ENCODE peak calls at places on chromosome 13, in nine cellular contexts. C is neural crest cell; H is fibroblast of pulmonary artery; N is retina; D is neural progenitor cell; Z is NCI-H510A treated with DMSO at 0.1 percent for 48 hours; J is iPS-NIHi11; W is stimulated activated CD4-positive, alpha-beta T cell treated with anti-CD3 and anti-CD28 coated beads, Interleukin-15, amount 100 ng/mL, for 48 hours; V is bronchial epithelial cell. E is an unnamed sample.

GRCh38 chr13:106401081-106401480 is 134.4 kb downstream of the EFNB2 start:
- DNase-seq in N (no peak), D (no peak), C (no peak), Z (no peak), J (no peak), H (peak), V (no peak), W (no peak), E (no peak)

GRCh38 chr13:111292710-111293485 is 27.5 kb upstream of the TEX29 start:
- DNase-seq in C (no peak), V (no peak), N (no peak), D (no peak), J (no peak), W (no peak), Z (no peak), H (no peak), E (no peak)

GRCh38 chr13:54614729-54615128 is 1586.1 kb downstream of the OLFM4 start:
- DNase-seq in D (peak), C (no peak), V (no peak), N (peak), W (no peak), Z (no peak), H (no peak), J (no peak), E (peak)

GRCh38 chr13:110506859-110507566 is 54.5 kb downstream of the RAB20 start:
- DNase-seq in D (no peak), Z (peak), C (no peak), N (no peak), V (peak), W (no peak), H (peak), J (no peak), E (no peak)

GRCh38 chr13:50277127-50277526 is 261.9 kb downstream of the KCNRG start:
- DNase-seq in C (no peak), V (peak), H (no peak), N (no peak), J (no peak), W (no peak), Z (no peak), D (no peak), E (no peak)

GRCh38 chr13:99470027-99470426 is 31.2 kb upstream of the TM9SF2 start:
- DNase-seq in J (no peak), D (no peak), Z (no peak), C (no peak), V (no peak), N (no peak), H (no peak), W (no peak), E (no peak)

GRCh38 chr13:112688560-112689497 is 1.0 kb upstream of the ATP11A start:
- DNase-seq in Z (no peak), H (peak), D (peak), V (no peak), W (peak), J (peak), C (no peak), N (no peak), E (no peak)

GRCh38 chr13:29527511-29527910 is 68.0 kb downstream of the SLC7A1 start:
- DNase-seq in C (peak), N (no peak), W (no peak), J (no peak), Z (no peak), V (no peak), D (no peak), H (no peak), E (no peak)

GRCh38 chr13:40780822-40781401 is 8.5 kb upstream of the SLC25A15 start:
- DNase-seq in N (no peak), W (no peak), D (no peak), Z (no peak), V (peak), C (no peak), H (peak), J (peak), E (no peak)

GRCh38 chr13:113084943-113085540 is 20.5 kb upstream of the F7 start:
- DNase-seq in D (no peak), H (no peak), V (no peak), Z (no peak), W (no peak), J (no peak), N (no peak), C (no peak), E (no peak)

GRCh38 chr13:51453959-51454703 is 1.3 kb upstream of the INTS6 start:
- DNase-seq in D (peak), N (no peak), Z (peak), H (peak), V (peak), C (no peak), J (peak), W (peak), E (peak)

GRCh38 chr13:45994752-45995151 is 57.8 kb downstream of the ZC3H13 start:
- DNase-seq in W (no peak), H (no peak), D (no peak), J (no peak), C (no peak), Z (no peak), N (no peak), V (no peak), E (no peak)

GRCh38 chr13:50460366-50460765 is 383.1 kb downstream of the DLEU7 start:
- DNase-seq in N (no peak), Z (no peak), W (no peak), H (no peak), V (no peak), J (no peak), D (no peak), C (no peak), E (no peak)

GRCh38 chr13:33644607-33645543 is 173.1 kb upstream of the RFC3 start:
- DNase-seq in H (peak), N (no peak), D (no peak), W (no peak), V (peak), J (no peak), Z (no peak), C (no peak), E (no peak)

GRCh38 chr13:95440441-95441088 is 112.0 kb upstream of the CLDN10 start:
- DNase-seq in H (peak), D (no peak), W (no peak), N (no peak), V (no peak), Z (no peak), C (no peak), J (no peak), E (no peak)

GRCh38 chr13:23888658-23889597 is at the start of gene MIPEP:
- DNase-seq in J (peak), V (peak), W (peak), D (peak), Z (peak), N (peak), C (peak), H (peak), E (peak)

GRCh38 chr13:91576590-91576989 is 178.2 kb downstream of the GPC5 start:
- DNase-seq in J (peak), C (peak), N (peak), W (no peak), V (no peak), D (peak), H (no peak), Z (no peak), E (peak)

GRCh38 chr13:26220575-26220974 is 1.5 kb downstream of the RNF6 start:
- DNase-seq in C (no peak), N (no peak), J (no peak), H (peak), W (no peak), V (peak), D (no peak), Z (no peak), E (no peak)

GRCh38 chr13:106796280-106797047 is 228.5 kb upstream of the ARGLU1 start:
- DNase-seq in C (no peak), W (no peak), V (no peak), H (no peak), N (no peak), D (peak), J (peak), Z (peak), E (no peak)

GRCh38 chr13:65959305-65959704 is 1270.8 kb downstream of the PCDH9 start:
- DNase-seq in N (no peak), C (no peak), V (peak), W (no peak), D (no peak), J (no peak), Z (no peak), H (peak), E (no peak)

GRCh38 chr13:95920485-95920884 is 132.7 kb downstream of the UGGT2 start:
- DNase-seq in D (no peak), J (no peak), W (no peak), H (no peak), N (no peak), Z (no peak), C (no peak), V (no peak), E (no peak)

GRCh38 chr13:62287764-62288163 is 872.1 kb upstream of the PCDH20 start:
- DNase-seq in Z (no peak), V (no peak), D (no peak), W (no peak), C (no peak), J (no peak), N (no peak), H (no peak), E (no peak)

GRCh38 chr13:80340643-80341097 is 256 bp downstream of the SPRY2 start:
- DNase-seq in J (no peak), Z (peak), W (no peak), D (no peak), H (peak), N (no peak), V (peak), C (no peak), E (no peak)

GRCh38 chr13:77430377-77430951 is 103.6 kb upstream of the MYCBP2 start:
- DNase-seq in W (no peak), N (no peak), H (no peak), C (no peak), V (no peak), D (no peak), Z (no peak), J (no peak), E (no peak)

GRCh38 chr13:44079413-44080205 is 199.9 kb downstream of the LACC1 start:
- DNase-seq in C (no peak), D (peak), N (no peak), J (peak), W (no peak), V (no peak), Z (no peak), H (no peak), E (no peak)

GRCh38 chr13:99542788-99543406 is 41.6 kb downstream of the TM9SF2 start:
- DNase-seq in W (peak), D (no peak), C (no peak), N (peak), V (no peak), J (no peak), Z (no peak), H (no peak), E (no peak)